ENCODE peak calls at places on chromosomes 4 and X, in ten cellular contexts. I is NCI-H1436; J is lung microvascular endothelial cell; T is stimulated activated CD4-positive, alpha-beta T cell treated with anti-CD3 and anti-CD28 coated beads, Interleukin-4, amount 100 ng/mL, for 24 hours; D is endothelial cell of umbilical vein; Z is C1 segment of cervical spinal cord; P is NCI-H1092 treated with DMSO at 0.1 percent for 48 hours; V is posterior cingulate gyrus; K is naive B cell; S is NCI-H1417 treated with DMSO at 0.1 percent for 48 hours. O is an unnamed sample.

GRCh38 chr4:161496-162284 is 37.4 kb downstream of the ZNF718 start:
- DNase-seq in I (no peak), J (no peak), T (no peak), D (no peak), Z (no peak), P (no peak), V (no peak), K (no peak), S (no peak), O (no peak)

GRCh38 chr4:122434285-122434684 is 22.2 kb downstream of the IL2 start:
- DNase-seq in I (no peak), J (no peak), T (no peak), D (no peak), Z (no peak), P (no peak), V (no peak), K (no peak), S (no peak), O (no peak)

GRCh38 chrX:40877869-40878268 is 142.5 kb upstream of the MED14 start:
- DNase-seq in I (no peak), J (peak), T (peak), D (peak), Z (no peak), P (no peak), V (no peak), K (peak), S (no peak), O (peak)

GRCh38 chrX:56764975-56765791 is 36.1 kb downstream of the NBDY start:
- DNase-seq in I (no peak), J (peak), T (peak), D (no peak), Z (no peak), P (no peak), V (no peak), K (peak), S (no peak), O (no peak)

GRCh38 chr4:101288365-101289145 is 58.8 kb downstream of the PPP3CA start:
- DNase-seq in I (no peak), J (peak), T (no peak), D (peak), Z (no peak), P (no peak), V (no peak), K (no peak), S (no peak), O (no peak)

GRCh38 chr4:128338634-128339355 is 51.2 kb upstream of the PGRMC2 start:
- DNase-seq in I (no peak), J (peak), T (no peak), D (peak), Z (no peak), P (no peak), V (no peak), K (no peak), S (no peak), O (peak)

GRCh38 chr4:27267435-27268355 is 407.1 kb downstream of the STIM2 start:
- DNase-seq in I (no peak), J (no peak), T (no peak), D (no peak), Z (no peak), P (no peak), V (no peak), K (no peak), S (no peak), O (no peak)

GRCh38 chrX:1223253-1223621 is 10.8 kb upstream of the CRLF2 start:
- DNase-seq in I (no peak), J (no peak), T (no peak), D (no peak), Z (no peak), P (no peak), V (no peak), K (no peak), S (no peak), O (no peak)

GRCh38 chrX:37998586-37999267 is 7.6 kb upstream of the SYTL5 start:
- DNase-seq in I (no peak), J (no peak), T (no peak), D (peak), Z (no peak), P (peak), V (no peak), K (no peak), S (no peak), O (no peak)

O was measured in HT-29.